ENCODE peak calls at places on chromosomes 7 and 10, in seven cellular contexts. Y is endodermal cell, N is A673, T is aorta, F is small intestine, H is tibial nerve, A is brain microvascular endothelial cell. Q is an unnamed sample.

GRCh38 chr7:151416921-151417320 is 7.1 kb upstream of the WDR86 start:
- DNase-seq in Y (no peak), N (no peak), T (no peak), F (no peak), H (no peak), A (peak; percentile 18), Q (no peak)

GRCh38 chr7:123811056-123811455 is 33.9 kb upstream of the HYAL4 start:
- DNase-seq in Y (no peak), N (peak; percentile 19), T (no peak), F (no peak), H (no peak), A (no peak), Q (no peak)

GRCh38 chr10:24239289-24239688 is 30.4 kb downstream of the KIAA1217 start:
- DNase-seq in Y (no peak), N (no peak), T (no peak), F (no peak), H (no peak), A (no peak), Q (no peak)

GRCh38 chr7:132527467-132528410 is 48.5 kb downstream of the PLXNA4 start:
- DNase-seq in Y (no peak), N (no peak), T (no peak), F (no peak), H (no peak), A (no peak), Q (no peak)

GRCh38 chr10:50503661-50504320 is 120.0 kb downstream of the SGMS1 start:
- DNase-seq in Y (no peak), N (no peak), T (no peak), F (no peak), H (no peak), A (no peak), Q (no peak)

GRCh38 chr7:122198581-122198980 is 54.5 kb upstream of the AASS start:
- DNase-seq in Y (peak; percentile 46), N (no peak), T (no peak), F (no peak), H (no peak), A (no peak), Q (no peak)

GRCh38 chr10:132407243-132407746 is 10.3 kb downstream of the PWWP2B start:
- DNase-seq in Y (no peak), N (no peak), T (no peak), F (peak; percentile 61), H (no peak), A (no peak), Q (no peak)

GRCh38 chr7:1920886-1921285 is 250.8 kb downstream of the ELFN1 start:
- DNase-seq in Y (no peak), N (no peak), T (no peak), F (no peak), H (no peak), A (no peak), Q (peak; percentile 32)

GRCh38 chr7:141511370-141512335 is 39.6 kb upstream of the AGK start:
- DNase-seq in Y (peak; percentile 80), N (peak; percentile 7), T (no peak), F (peak; percentile 15), H (no peak), A (no peak), Q (no peak)

GRCh38 chr10:70932415-70933196 is 44.2 kb upstream of the PCBD1 start:
- DNase-seq in Y (no peak), N (peak; percentile 10), T (no peak), F (no peak), H (no peak), A (no peak), Q (no peak)

GRCh38 chr10:109018892-109019507 is 904.3 kb downstream of the XPNPEP1 start:
- DNase-seq in Y (no peak), N (peak; percentile 43), T (no peak), F (no peak), H (no peak), A (no peak), Q (no peak)

GRCh38 chr10:15587271-15587670 is 132.5 kb downstream of the ITGA8 start:
- DNase-seq in Y (no peak), N (no peak), T (no peak), F (no peak), H (no peak), A (no peak), Q (no peak)

GRCh38 chr7:70316745-70317144 is 718.5 kb downstream of the AUTS2 start:
- DNase-seq in Y (no peak), N (no peak), T (no peak), F (no peak), H (no peak), A (no peak), Q (no peak)

GRCh38 chr7:93119191-93119905 is 1.6 kb upstream of the SAMD9 start:
- DNase-seq in Y (peak; percentile 76), N (no peak), T (no peak), F (no peak), H (no peak), A (peak; percentile 78), Q (no peak)

GRCh38 chr10:93815304-93816091 is 57.8 kb downstream of the LGI1 start:
- DNase-seq in Y (peak; percentile 72), N (peak; percentile 34), T (no peak), F (no peak), H (no peak), A (peak; percentile 25), Q (peak; percentile 45)

GRCh38 chr10:113045155-113046055 is 95.4 kb downstream of the TCF7L2 start:
- DNase-seq in Y (no peak), N (no peak), T (peak; percentile 65), F (no peak), H (no peak), A (peak; percentile 95), Q (no peak)

GRCh38 chr10:102401735-102402511 is 6.4 kb downstream of the NFKB2 start:
- DNase-seq in Y (peak; percentile 72), N (no peak), T (no peak), F (no peak), H (no peak), A (peak; percentile 19), Q (no peak)

GRCh38 chr7:108358553-108358952 is 97.7 kb downstream of the NRCAM start:
- DNase-seq in Y (no peak), N (no peak), T (no peak), F (peak; percentile 62), H (no peak), A (peak; percentile 81), Q (no peak)

GRCh38 chr10:124217906-124218769 is 124.7 kb upstream of the CHST15 start:
- DNase-seq in Y (peak; percentile 83), N (no peak), T (no peak), F (no peak), H (no peak), A (no peak), Q (no peak)

GRCh38 chr10:89563861-89564478 is 28.6 kb upstream of the SLC16A12 start:
- DNase-seq in Y (no peak), N (peak; percentile 63), T (no peak), F (peak; percentile 73), H (peak; percentile 51), A (peak; percentile 43), Q (no peak)

GRCh38 chr10:110643670-110644597 is at the start of gene RBM20:
- DNase-seq in Y (peak; percentile 84), N (peak; percentile 54), T (peak; percentile 66), F (no peak), H (no peak), A (no peak), Q (peak; percentile 83)

GRCh38 chr10:33336606-33337334 is 2.3 kb upstream of the NRP1 start:
- DNase-seq in Y (peak; percentile 81), N (no peak), T (peak; percentile 79), F (peak; percentile 29), H (peak; percentile 17), A (peak; percentile 51), Q (peak; percentile 87)

GRCh38 chr10:87712913-87713616 is 53.4 kb downstream of the PAPSS2 start:
- DNase-seq in Y (no peak), N (no peak), T (no peak), F (no peak), H (no peak), A (no peak), Q (no peak)

GRCh38 chr10:35739998-35740397 is 97.9 kb upstream of the FZD8 start:
- DNase-seq in Y (no peak), N (no peak), T (no peak), F (no peak), H (no peak), A (peak; percentile 67), Q (no peak)

DNA sequence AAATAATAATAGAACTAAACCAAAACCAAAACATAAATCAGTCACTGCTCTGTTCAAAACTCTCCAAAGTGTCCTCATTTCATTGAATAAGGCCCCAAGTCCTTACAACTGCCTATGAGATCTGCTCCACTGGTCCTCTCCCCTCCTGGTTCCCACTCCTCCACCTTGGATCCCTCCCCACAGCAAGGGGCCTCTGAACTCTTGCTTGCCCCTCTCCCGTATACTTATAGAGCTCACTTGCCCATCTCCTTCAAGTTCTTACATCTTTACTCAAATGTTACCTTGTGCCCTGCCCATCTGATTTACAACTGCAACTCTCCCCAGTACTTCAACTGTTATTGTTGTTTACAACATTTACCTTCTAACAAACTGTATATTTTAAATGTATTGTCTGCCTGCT is 819 bp downstream of the POLD2 start:
- DNase-seq in Y (no peak), N (no peak), T (no peak), F (no peak), H (no peak), A (no peak), Q (no peak)
- H3K27ac ChIP-seq in Y (no peak overlapping the region), N (peak overlapping the region; percentile 83), T (peak overlapping the region; percentile 61), F (peak overlapping the region; percentile 48), H (peak overlapping the region; percentile 94), A (peak overlapping the region; percentile 85), Q (peak overlapping the region; percentile 74)

GRCh38 chr10:8331896-8332729 is 277.6 kb downstream of the GATA3 start:
- DNase-seq in Y (peak; percentile 69), N (peak; percentile 63), T (peak; percentile 68), F (peak; percentile 64), H (no peak), A (peak; percentile 2), Q (peak; percentile 22)
- H3K4me3 ChIP-seq in Y (peak overlapping the region; percentile 66), N (peak overlapping the region; percentile 30), T (no peak overlapping the region), F (no peak overlapping the region), H (peak overlapping the region; percentile 10), A (no peak overlapping the region), Q (peak overlapping the region; percentile 45)

GRCh38 chr7:143171697-143172096 is 11.5 kb upstream of the TAS2R39 start:
- DNase-seq in Y (no peak), N (no peak), T (no peak), F (peak; percentile 17), H (no peak), A (no peak), Q (no peak)
- H3K27ac ChIP-seq in Y (no peak overlapping the region), N (no peak overlapping the region), T (no peak overlapping the region), F (no peak overlapping the region), H (no peak overlapping the region), A (no peak overlapping the region), Q (no peak overlapping the region)

GRCh38 chr7:114997487-114998404 is 75.9 kb downstream of the MDFIC start:
- DNase-seq in Y (no peak), N (no peak), T (no peak), F (no peak), H (no peak), A (no peak), Q (no peak)
- H3K4me3 ChIP-seq in Y (no peak overlapping the region), N (no peak overlapping the region), T (no peak overlapping the region), F (no peak overlapping the region), H (no peak overlapping the region), A (no peak overlapping the region), Q (no peak overlapping the region)

GRCh38 chr7:5183155-5183554 is 6.9 kb upstream of the WIPI2 start:
- DNase-seq in Y (no peak), N (no peak), T (no peak), F (no peak), H (no peak), A (no peak), Q (no peak)
- H3K27ac ChIP-seq in Y (no peak overlapping the region), N (no peak overlapping the region), T (no peak overlapping the region), F (no peak overlapping the region), H (no peak overlapping the region), A (no peak overlapping the region), Q (no peak overlapping the region)

Q was measured in right cardiac atrium.